ENCODE peak calls at places on chromosomes 13 and 19, in five cellular contexts. O is neural crest cell, N is neural progenitor cell, B is Caco-2, K is HFF-Myc. Q is an unnamed sample.

GRCh38 chr19:16203256-16204004 is 5.7 kb downstream of the AP1M1 start:
- DNase-seq in B (no peak), N (no peak), K (no peak), O (no peak), Q (no peak)

GRCh38 chr19:50046649-50047503 is 21.1 kb downstream of the ZNF473 start:
- DNase-seq in K (no peak), N (no peak), B (peak; percentile 73), O (peak; percentile 38), Q (no peak)

GRCh38 chr13:50713849-50714248 is 129.6 kb downstream of the DLEU7 start:
- DNase-seq in N (no peak), O (no peak), K (peak; percentile 37), B (no peak), Q (no peak)

GRCh38 chr13:49256841-49257240 is 9.1 kb downstream of the CDADC1 start:
- DNase-seq in O (no peak), B (no peak), K (no peak), N (no peak), Q (peak; percentile 35)

GRCh38 chr13:43058318-43058674 is 34.9 kb downstream of the DNAJC15 start:
- DNase-seq in N (no peak), K (peak; percentile 79), B (peak; percentile 75), O (no peak), Q (peak; percentile 53)

GRCh38 chr13:20127563-20128458 is 33.0 kb downstream of the GJA3 start:
- DNase-seq in O (peak; percentile 63), N (peak; percentile 74), K (no peak), B (peak; percentile 84), Q (no peak)

GRCh38 chr13:52670726-52671125 is 18.1 kb downstream of the SUGT1 start:
- DNase-seq in N (no peak), O (no peak), K (no peak), B (no peak), Q (no peak)

GRCh38 chr13:27279506-27279905 is 8.9 kb downstream of the RASL11A start:
- DNase-seq in K (no peak), O (no peak), N (no peak), B (no peak), Q (no peak)

GRCh38 chr19:42596391-42597071 is 1.8 kb upstream of the CEACAM8 start:
- DNase-seq in B (peak; percentile 69), N (peak; percentile 54), K (no peak), O (peak; percentile 65), Q (no peak)

GRCh38 chr13:101869553-101869952 is 417.1 kb downstream of the ITGBL1 start:
- DNase-seq in O (no peak), K (no peak), N (no peak), B (no peak), Q (peak; percentile 1)

GRCh38 chr13:107289540-107289939 is 721.6 kb upstream of the ARGLU1 start:
- DNase-seq in B (no peak), O (no peak), N (no peak), K (no peak), Q (no peak)

DNA sequence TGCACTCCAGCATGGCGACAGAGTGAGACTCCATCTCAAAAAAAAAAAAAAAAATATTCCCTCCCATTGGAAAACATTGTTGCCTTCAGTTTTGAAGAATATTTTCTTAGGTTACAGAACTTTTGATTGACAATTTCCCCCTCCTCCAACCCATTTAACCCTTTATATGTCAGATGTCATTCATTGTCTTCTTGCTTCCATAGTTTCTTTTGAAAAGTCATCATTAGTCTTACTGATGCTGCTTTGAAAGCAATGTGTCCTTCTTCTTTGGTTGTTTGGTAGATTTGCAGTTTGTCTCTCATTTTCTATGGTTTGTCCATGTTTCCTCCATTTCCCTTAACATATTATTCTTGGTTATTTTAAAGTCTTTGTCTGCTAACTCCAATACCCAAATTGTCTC is 25.4 kb downstream of the ZNF558 start:
- DNase-seq in B (no peak), K (no peak), O (no peak), N (no peak), Q (no peak)
- TF ChIP-seq CTCF in B (no peak), K (no peak), O (no peak), N (no peak), Q (no peak)

DNA sequence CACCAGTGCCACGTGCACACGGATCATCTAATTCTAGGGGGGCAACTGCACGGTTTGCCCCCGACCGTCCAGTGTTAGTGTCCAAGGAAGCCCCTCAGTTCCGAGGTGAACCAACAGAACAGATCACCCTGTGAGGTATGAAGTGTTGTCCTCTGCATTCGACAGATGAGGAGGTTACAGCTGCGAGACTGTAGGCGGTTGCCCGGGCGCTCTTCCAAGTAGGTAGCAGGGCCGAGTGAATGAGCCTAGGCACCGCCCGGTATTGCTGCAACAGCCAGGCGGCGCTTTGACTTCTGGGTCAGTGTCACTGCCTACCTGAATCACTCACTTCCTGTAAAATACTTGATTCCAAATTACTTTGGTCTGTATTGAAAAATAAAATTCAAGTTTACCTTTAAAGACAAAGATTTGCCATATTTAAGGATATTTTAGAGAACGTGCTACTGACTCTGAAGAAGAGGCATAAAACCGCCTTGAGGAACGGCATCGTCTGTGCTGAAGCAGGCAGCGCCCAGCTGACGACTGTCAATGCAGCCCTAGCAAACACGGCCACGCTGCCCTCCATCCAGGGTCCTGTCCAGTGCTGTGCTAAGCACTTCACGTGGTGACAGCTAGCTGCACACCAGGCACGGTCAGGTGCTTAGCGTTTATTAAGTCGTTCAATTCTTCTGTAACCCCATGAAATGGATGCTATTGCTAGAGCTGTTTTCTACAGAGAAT is 19.3 kb upstream of the RASA3 start:
- DNase-seq in K (no peak), N (no peak), B (no peak), O (no peak), Q (no peak)
- TF ChIP-seq CTCF in K (no peak), N (no peak), B (no peak), O (no peak), Q (no peak)

DNA sequence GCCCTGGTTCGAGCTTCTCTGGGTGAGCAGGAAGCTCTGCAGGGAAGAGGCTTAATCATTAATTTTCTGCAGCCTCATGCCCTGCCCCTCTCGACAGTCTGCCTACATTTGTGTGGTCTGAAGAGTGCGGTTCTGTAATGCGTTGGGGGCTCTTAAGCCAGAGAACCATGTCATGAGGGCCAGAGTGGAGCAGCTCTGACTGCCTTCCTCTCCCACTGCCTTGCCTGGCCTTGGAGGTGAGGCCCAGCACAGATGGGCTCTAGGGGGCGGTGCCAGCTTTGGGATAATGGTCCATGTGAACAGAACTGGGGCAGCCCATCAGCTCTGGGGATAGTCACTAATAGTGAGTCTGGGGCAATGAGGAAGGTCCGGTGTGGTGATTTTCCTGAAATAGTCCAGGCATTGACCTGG is 5.7 kb downstream of the FGF9 start:
- DNase-seq in B (peak; percentile 67), K (no peak), N (peak; percentile 69), O (no peak), Q (no peak)
- TF ChIP-seq CTCF in B (peak; percentile 33), K (no peak), N (peak; percentile 56), O (no peak), Q (no peak)

DNA sequence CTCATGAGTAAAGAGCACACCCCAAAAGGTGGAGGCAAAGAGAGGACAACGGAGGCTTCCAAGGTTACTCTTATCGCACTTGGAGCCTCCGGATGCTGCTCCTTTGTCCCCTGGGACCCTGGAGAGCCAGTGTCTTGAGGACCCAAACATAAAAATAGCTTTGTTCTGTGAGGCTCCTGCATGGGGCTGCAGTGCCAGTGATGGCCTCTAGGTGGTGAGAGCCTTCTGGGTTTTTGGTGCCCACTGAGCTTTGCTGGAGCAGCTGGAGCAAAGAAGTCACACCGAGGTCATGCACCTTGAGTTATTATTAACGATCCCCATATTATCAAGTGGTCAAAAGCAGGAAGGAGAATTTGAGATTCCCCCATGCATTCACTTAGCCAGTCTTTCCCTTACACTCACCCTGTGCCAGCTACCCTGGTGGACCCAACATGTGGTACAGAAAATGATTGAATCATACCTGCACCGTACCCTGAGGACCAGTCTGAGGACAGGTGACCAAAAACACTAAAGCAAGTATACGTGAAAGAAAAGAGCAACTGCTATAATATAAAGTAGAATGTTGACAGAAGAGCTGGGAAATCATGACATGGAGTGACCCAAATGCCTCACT is 41.5 kb downstream of the ZNF682 start:
- DNase-seq in N (peak; percentile 16), B (peak; percentile 4), K (no peak), O (peak; percentile 8), Q (no peak)
- TF ChIP-seq CTCF in N (peak; percentile 63), B (peak; percentile 48), K (peak; percentile 36), O (peak; percentile 61), Q (peak; percentile 42)

DNA sequence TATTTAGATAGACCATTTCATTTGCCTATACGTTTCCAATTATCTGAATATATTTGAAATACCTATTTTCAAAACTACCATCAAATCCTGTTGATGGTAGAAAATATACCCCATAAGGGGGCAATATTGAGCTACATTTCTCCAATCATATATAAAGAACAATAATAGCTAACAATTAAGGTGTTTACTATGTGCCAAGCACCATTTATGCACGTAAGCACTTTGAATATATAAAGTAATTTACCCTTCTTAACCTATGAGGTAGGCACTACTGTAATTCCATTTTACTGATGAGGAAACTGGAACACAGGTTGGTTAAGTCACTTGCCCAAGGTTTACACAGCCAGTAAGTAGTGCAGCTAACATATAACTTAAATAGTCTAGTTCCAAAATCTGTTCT is 79.2 kb downstream of the UBL3 start:
- DNase-seq in O (no peak), K (no peak), B (peak; percentile 40), N (peak; percentile 25), Q (no peak)
- TF ChIP-seq CTCF in O (peak; percentile 73), K (peak; percentile 16), B (peak; percentile 59), N (peak; percentile 64), Q (peak; percentile 24)

GRCh38 chr19:31271569-31271911 is 77.7 kb downstream of the TSHZ3 start:
- DNase-seq in K (no peak), B (no peak), N (no peak), O (no peak), Q (no peak)

GRCh38 chr19:31274266-31274963 is 74.8 kb downstream of the TSHZ3 start:
- DNase-seq in B (no peak), N (no peak), O (no peak), K (no peak), Q (no peak)

GRCh38 chr19:31270897-31271568 is 78.2 kb downstream of the TSHZ3 start:
- DNase-seq in N (no peak), B (no peak), K (no peak), O (no peak), Q (no peak)

GRCh38 chr19:31274964-31275319 is 74.3 kb downstream of the TSHZ3 start:
- DNase-seq in O (no peak), K (no peak), B (no peak), N (no peak), Q (no peak)

GRCh38 chr19:31272707-31273106 is 76.5 kb downstream of the TSHZ3 start:
- DNase-seq in O (no peak), B (no peak), K (no peak), N (no peak), Q (no peak)
- TF ChIP-seq CTCF in O (no peak), B (no peak), K (no peak), N (no peak), Q (no peak)

GRCh38 chr19:35643255-35644205 is 2.0 kb downstream of the ETV2 start:
- DNase-seq in K (no peak), B (peak; percentile 95), N (peak; percentile 97), O (peak; percentile 76), Q (peak; percentile 34)
- TF ChIP-seq CTCF in K (no peak), B (no peak), N (no peak), O (no peak), Q (no peak)